ENCODE peak calls at places on chromosomes 3 and 15, in five cellular contexts. Y is retinal pigment epithelial cell, Z is stomach, T is fibroblast of pulmonary artery, E is lower leg skin. J is an unnamed sample.

GRCh38 chr15:93044301-93045190 is 44.5 kb downstream of the RGMA start:
- DNase-seq in T (no peak), E (no peak), Y (no peak), Z (no peak), J (no peak)

GRCh38 chr3:14170569-14171159 is 7.7 kb downstream of the XPC start:
- DNase-seq in Y (no peak), Z (no peak), E (no peak), T (peak; percentile 65), J (no peak)

GRCh38 chr3:184314700-184315505 is 497 bp downstream of the EIF4G1 start:
- DNase-seq in Y (no peak), Z (peak; percentile 83), E (peak; percentile 72), T (peak; percentile 84), J (peak; percentile 59)

GRCh38 chr15:99721104-99721778 is 12.0 kb downstream of the LYSMD4 start:
- DNase-seq in Z (no peak), Y (no peak), T (no peak), E (no peak), J (no peak)

GRCh38 chr3:67030785-67031740 is 33.0 kb downstream of the KBTBD8 start:
- DNase-seq in Z (no peak), E (no peak), T (no peak), Y (no peak), J (no peak)

GRCh38 chr3:120093119-120093922 is 926 bp downstream of the GSK3B start:
- DNase-seq in Y (peak; percentile 56), E (no peak), Z (no peak), T (peak; percentile 92), J (no peak)

GRCh38 chr15:57235865-57236264 is 140.4 kb upstream of the CGNL1 start:
- DNase-seq in Y (no peak), T (peak; percentile 88), Z (no peak), E (no peak), J (no peak)

GRCh38 chr3:172939651-172940293 is 189.2 kb downstream of the ECT2 start:
- DNase-seq in E (no peak), Y (peak; percentile 59), Z (no peak), T (peak; percentile 35), J (no peak)

GRCh38 chr3:141452045-141452444 is 34.8 kb upstream of the RASA2 start:
- DNase-seq in E (no peak), Y (no peak), T (peak; percentile 87), Z (no peak), J (no peak)

GRCh38 chr15:80580536-80581260 is 114.4 kb upstream of the ABHD17C start:
- DNase-seq in Y (no peak), E (no peak), Z (no peak), T (no peak), J (no peak)

GRCh38 chr3:4953119-4953518 is 26.1 kb upstream of the BHLHE40 start:
- DNase-seq in T (no peak), Z (no peak), Y (no peak), E (no peak), J (no peak)

GRCh38 chr15:78077860-78078187 is 313 bp upstream of the TBC1D2B start:
- DNase-seq in T (no peak), Y (no peak), E (no peak), Z (no peak), J (no peak)

GRCh38 chr3:66729685-66730393 is 229.0 kb upstream of the LRIG1 start:
- DNase-seq in Y (no peak), T (no peak), E (no peak), Z (no peak), J (no peak)

GRCh38 chr15:90024406-90024805 is 23.3 kb downstream of the ZNF710 start:
- DNase-seq in E (no peak), Z (no peak), Y (no peak), T (no peak), J (no peak)

GRCh38 chr15:58285212-58285920 is 146.4 kb upstream of the LIPC start:
- DNase-seq in T (no peak), Y (no peak), E (no peak), Z (no peak), J (no peak)

GRCh38 chr15:29034593-29035364 is 149.0 kb downstream of the APBA2 start:
- DNase-seq in Y (no peak), E (no peak), T (no peak), Z (no peak), J (no peak)

GRCh38 chr3:901953-902778 is 190.7 kb upstream of the CNTN6 start:
- DNase-seq in Y (no peak), E (no peak), Z (no peak), T (peak; percentile 21), J (no peak)

GRCh38 chr3:44954962-44955361 is 21.0 kb downstream of the ZDHHC3 start:
- DNase-seq in Z (no peak), E (peak; percentile 27), T (peak; percentile 64), Y (no peak), J (no peak)

GRCh38 chr3:128470134-128470915 is 3.6 kb upstream of the DNAJB8 start:
- DNase-seq in Z (no peak), T (no peak), E (no peak), Y (no peak), J (no peak)

GRCh38 chr3:32410367-32411246 is 19.0 kb downstream of the CMTM7 start:
- DNase-seq in Z (no peak), Y (no peak), T (no peak), E (no peak), J (no peak)

GRCh38 chr15:72189250-72189902 is 8.2 kb downstream of the GRAMD2A start:
- DNase-seq in T (no peak), Y (no peak), E (no peak), Z (no peak), J (no peak)

GRCh38 chr3:184592411-184593200 is 31.0 kb downstream of the EPHB3 start:
- DNase-seq in Y (no peak), E (no peak), T (peak; percentile 25), Z (no peak), J (no peak)

GRCh38 chr3:9792405-9793160 is at the start of the genes ARPC4 and TADA3:
- DNase-seq in Y (peak; percentile 84), Z (peak; percentile 92), T (peak; percentile 97), E (peak; percentile 90), J (peak; percentile 87)

GRCh38 chr15:92845109-92845508 is 55.0 kb upstream of the CHD2 start:
- DNase-seq in Y (no peak), Z (no peak), T (peak; percentile 84), E (no peak), J (no peak)

GRCh38 chr3:195544634-195545033 is 1.5 kb upstream of the PPP1R2 start:
- DNase-seq in Z (no peak), T (peak; percentile 80), Y (no peak), E (no peak), J (no peak)

GRCh38 chr3:67646586-67647234 is 7.7 kb downstream of the SUCLG2 start:
- DNase-seq in Z (no peak), T (peak; percentile 30), E (no peak), Y (no peak), J (no peak)

GRCh38 chr3:71564361-71564760 is 19.2 kb downstream of the FOXP1 start:
- DNase-seq in Y (peak; percentile 91), E (no peak), Z (no peak), T (no peak), J (no peak)

GRCh38 chr3:71562938-71563337 is 20.6 kb downstream of the FOXP1 start:
- DNase-seq in E (no peak), Y (no peak), T (no peak), Z (no peak), J (no peak)

GRCh38 chr3:71565326-71565725 is 18.2 kb downstream of the FOXP1 start:
- DNase-seq in Y (no peak), T (no peak), E (no peak), Z (no peak), J (no peak)

GRCh38 chr3:71565976-71566375 is 17.6 kb downstream of the FOXP1 start:
- DNase-seq in Z (no peak), T (no peak), E (no peak), Y (no peak), J (no peak)

DNA sequence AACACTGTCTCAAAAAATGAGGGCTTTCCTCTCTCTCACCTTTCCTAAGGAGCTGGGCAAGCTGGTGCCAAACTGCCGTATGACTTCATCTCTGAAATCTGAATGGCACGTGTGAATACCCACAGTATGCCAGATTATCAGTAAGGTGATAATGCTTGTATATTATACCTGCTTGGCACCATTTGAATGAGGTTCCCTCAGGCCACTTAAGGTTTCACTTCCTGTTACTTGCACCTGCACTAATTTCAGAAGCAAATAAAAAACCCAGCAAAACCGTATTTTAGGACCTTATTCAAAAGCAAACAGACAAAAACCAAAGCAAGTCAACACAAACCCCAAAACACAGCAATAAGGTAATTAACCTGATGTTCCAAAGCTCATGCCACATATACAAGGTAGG is 19.7 kb downstream of the FOXP1 start:
- DNase-seq in E (no peak), Z (peak; percentile 44), Y (no peak), T (no peak), J (no peak)
- H3K4me3 ChIP-seq in E (no peak overlapping the region), Z (no peak overlapping the region), Y (no peak overlapping the region), T (no peak overlapping the region), J (no peak overlapping the region)

GRCh38 chr3:49566312-49566711 is 12.0 kb downstream of the BSN start:
- DNase-seq in Z (no peak), Y (no peak), T (peak; percentile 3), E (no peak), J (no peak)
- TF ChIP-seq CTCF in Z (no peak), Y (peak; percentile 35), T (peak; percentile 36), E (no peak), J (no peak)

GRCh38 chr15:36912311-36912712 is 188.0 kb downstream of the MEIS2 start:
- DNase-seq in T (peak; percentile 58), E (no peak), Z (no peak), Y (no peak), J (no peak)

GRCh38 chr15:36911322-36911944 is 188.9 kb downstream of the MEIS2 start:
- DNase-seq in Z (no peak), T (peak; percentile 67), Y (peak; percentile 83), E (no peak), J (no peak)

GRCh38 chr15:36917411-36918267 is 182.7 kb downstream of the MEIS2 start:
- DNase-seq in Z (no peak), T (no peak), Y (no peak), E (no peak), J (no peak)

GRCh38 chr15:36914466-36914865 is 185.9 kb downstream of the MEIS2 start:
- DNase-seq in Z (no peak), Y (no peak), E (no peak), T (peak; percentile 60), J (no peak)

DNA sequence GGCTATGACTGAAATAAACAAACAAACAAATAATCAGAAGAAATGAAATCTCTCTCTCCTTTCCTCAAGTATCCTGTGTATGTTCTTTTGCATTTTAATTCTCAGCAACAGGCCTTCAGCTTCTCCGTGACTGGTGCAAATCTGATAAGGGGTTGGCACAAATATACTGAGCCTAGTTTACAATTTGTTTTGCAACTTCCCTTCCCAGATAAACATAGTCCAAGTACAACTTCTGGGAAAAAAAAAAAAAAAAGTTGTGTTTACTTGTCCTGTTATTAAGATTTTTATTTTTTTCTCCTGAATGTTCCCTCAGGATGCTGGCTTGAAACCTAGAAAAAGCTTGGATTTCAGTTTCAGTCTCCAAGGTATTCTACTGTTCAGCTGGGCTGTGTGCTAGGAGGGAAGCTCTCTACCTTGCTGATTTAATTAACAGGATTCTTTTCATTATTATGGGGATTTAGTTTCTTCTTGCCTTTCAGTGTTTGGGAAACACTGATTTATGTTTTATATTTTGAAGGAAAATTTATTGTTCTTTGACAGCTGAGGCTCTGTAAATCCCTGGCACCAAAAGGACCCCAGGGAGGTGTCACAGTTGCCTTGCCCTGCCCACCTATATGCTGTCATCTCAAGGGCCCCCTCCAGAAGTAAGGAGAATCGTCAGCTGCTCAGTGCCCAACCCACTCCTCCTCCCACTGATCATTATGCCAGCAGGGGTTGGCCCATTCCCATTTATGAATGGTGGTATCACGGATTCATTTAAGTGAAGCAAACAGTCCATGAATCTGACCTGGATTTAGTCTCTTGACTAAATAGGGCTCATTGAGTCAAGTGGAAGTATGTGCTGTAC is 185.2 kb downstream of the MEIS2 start:
- DNase-seq in Y (no peak), T (peak; percentile 92), E (no peak), Z (no peak), J (no peak)
- H3K4me3 ChIP-seq in Y (no peak overlapping the region), T (peak overlapping the region; percentile 19), E (no peak overlapping the region), Z (no peak overlapping the region), J (no peak overlapping the region)

GRCh38 chr3:28853830-28854229 is 427.0 kb upstream of the RBMS3 start:
- DNase-seq in T (peak; percentile 51), Y (no peak), E (no peak), Z (no peak), J (no peak)
- TF ChIP-seq CTCF in T (peak; percentile 26), Y (peak; percentile 14), E (no peak), Z (no peak), J (no peak)